ENCODE peak calls at places on chromosomes 3 and 15, in six cellular contexts. G, T, O, L, M and F are unnamed samples.

GRCh38 chr15:66459818-66460615 is 37.5 kb downstream of the SNAPC5 start:
- DNase-seq in G (no peak), T (no peak), O (peak; percentile 55), L (no peak), M (no peak), F (no peak)

GRCh38 chr3:183189641-183190040 is 27.1 kb upstream of the LAMP3 start:
- DNase-seq in G (no peak), T (no peak), O (no peak), L (no peak), M (no peak), F (no peak)

GRCh38 chr3:122993573-122993972 is 34.0 kb downstream of the SEMA5B start:
- DNase-seq in G (no peak), T (no peak), O (no peak), L (no peak), M (no peak), F (no peak)

GRCh38 chr15:45171912-45172311 is 15.9 kb downstream of the SHF start:
- DNase-seq in G (no peak), T (no peak), O (no peak), L (no peak), M (no peak), F (no peak)

GRCh38 chr3:128076783-128077624 is 24.8 kb downstream of the SEC61A1 start:
- DNase-seq in G (peak; percentile 1), T (no peak), O (no peak), L (no peak), M (peak; percentile 65), F (peak; percentile 52)

GRCh38 chr3:4355401-4356224 is 52.4 kb downstream of the SETMAR start:
- DNase-seq in G (no peak), T (no peak), O (no peak), L (no peak), M (peak; percentile 50), F (no peak)

GRCh38 chr15:59232476-59232875 is 25.8 kb downstream of the LDHAL6B start:
- DNase-seq in G (no peak), T (peak; percentile 92), O (peak; percentile 88), L (no peak), M (no peak), F (peak; percentile 76)

GRCh38 chr15:31402003-31402402 is 75.4 kb downstream of the KLF13 start:
- DNase-seq in G (no peak), T (no peak), O (no peak), L (no peak), M (no peak), F (no peak)

GRCh38 chr3:124882749-124883148 is 4.4 kb downstream of the ITGB5 start:
- DNase-seq in G (no peak), T (no peak), O (no peak), L (no peak), M (no peak), F (no peak)

GRCh38 chr15:70647396-70647795 is 116.0 kb downstream of the UACA start:
- DNase-seq in G (no peak), T (no peak), O (no peak), L (no peak), M (no peak), F (no peak)

GRCh38 chr15:86595741-86596140 is 516.1 kb downstream of the AGBL1 start:
- DNase-seq in G (no peak), T (no peak), O (no peak), L (no peak), M (no peak), F (no peak)

GRCh38 chr3:27521179-27521871 is 37.1 kb upstream of the SLC4A7 start:
- DNase-seq in G (no peak), T (peak; percentile 98), O (peak; percentile 82), L (no peak), M (no peak), F (peak; percentile 94)

GRCh38 chr3:145650170-145650569 is 510.8 kb downstream of the PLOD2 start:
- DNase-seq in G (no peak), T (no peak), O (no peak), L (no peak), M (no peak), F (no peak)

GRCh38 chr3:128443771-128444170 is 22.9 kb downstream of the DNAJB8 start:
- DNase-seq in G (no peak), T (no peak), O (no peak), L (no peak), M (no peak), F (no peak)

GRCh38 chr3:58994746-58995330 is 55.0 kb downstream of the CFAP20DC start:
- DNase-seq in G (peak; percentile 47), T (peak; percentile 66), O (peak; percentile 75), L (no peak), M (no peak), F (peak; percentile 50)

GRCh38 chr3:167976880-167977498 is 118.7 kb downstream of the GOLIM4 start:
- DNase-seq in G (no peak), T (no peak), O (no peak), L (no peak), M (no peak), F (no peak)

GRCh38 chr15:73708691-73709090 is 24.5 kb downstream of the CD276 start:
- DNase-seq in G (no peak), T (no peak), O (no peak), L (no peak), M (no peak), F (no peak)

GRCh38 chr15:77118787-77119410 is 48.0 kb upstream of the TSPAN3 start:
- DNase-seq in G (peak; percentile 64), T (peak; percentile 59), O (peak; percentile 78), L (no peak), M (no peak), F (peak; percentile 81)

GRCh38 chr3:53604232-53604631 is 109.8 kb downstream of the CACNA1D start:
- DNase-seq in G (no peak), T (no peak), O (no peak), L (no peak), M (no peak), F (no peak)

GRCh38 chr3:17023006-17023664 is 138.4 kb downstream of the PLCL2 start:
- DNase-seq in G (no peak), T (no peak), O (no peak), L (peak; percentile 24), M (no peak), F (no peak)

GRCh38 chr3:39224288-39224687 is 31.9 kb upstream of the XIRP1 start:
- DNase-seq in G (no peak), T (no peak), O (no peak), L (no peak), M (no peak), F (no peak)

GRCh38 chr15:64507293-64507802 is 47.0 kb downstream of the ZNF609 start:
- DNase-seq in G (no peak), T (peak; percentile 83), O (peak; percentile 56), L (peak; percentile 18), M (peak; percentile 76), F (peak; percentile 46)

GRCh38 chr3:22288756-22289155 is 537.7 kb upstream of the ZNF385D start:
- DNase-seq in G (no peak), T (no peak), O (no peak), L (no peak), M (no peak), F (no peak)

GRCh38 chr3:183824761-183825379 is 507 bp downstream of the MAP6D1 start:
- DNase-seq in G (peak; percentile 54), T (no peak), O (peak; percentile 38), L (no peak), M (peak; percentile 48), F (no peak)

GRCh38 chr15:84645997-84646396 is 8.1 kb downstream of the WDR73 start:
- DNase-seq in G (no peak), T (no peak), O (no peak), L (no peak), M (no peak), F (no peak)